ENCODE peak calls at places on chromosomes 12 and 14, in eight cellular contexts. R, W, P, T, V, I, E and B are unnamed samples.

GRCh38 chr12:14327717-14328116 is 37.8 kb upstream of the ATF7IP start:
- DNase-seq in W (no peak), R (no peak), T (no peak), P (no peak), V (no peak), E (no peak), I (no peak), B (no peak)

GRCh38 chr12:119996417-119996816 is 7.4 kb downstream of the BICDL1 start:
- DNase-seq in I (no peak), E (no peak), V (no peak), W (no peak), T (no peak), P (no peak), R (no peak), B (no peak)

GRCh38 chr14:38143651-38144505 is 63.8 kb upstream of the SSTR1 start:
- DNase-seq in R (no peak), I (no peak), P (no peak), V (no peak), T (no peak), W (no peak), E (no peak), B (no peak)

GRCh38 chr12:117298191-117298590 is 63.2 kb downstream of the NOS1 start:
- DNase-seq in T (no peak), I (no peak), R (no peak), V (no peak), W (no peak), E (no peak), P (no peak), B (no peak)

GRCh38 chr14:68683326-68683725 is 109.5 kb downstream of the ZFP36L1 start:
- DNase-seq in P (no peak), R (no peak), T (peak; percentile 70), I (no peak), E (no peak), V (no peak), W (no peak), B (no peak)

GRCh38 chr12:89349814-89350213 is 2.5 kb downstream of the DUSP6 start:
- DNase-seq in T (peak; percentile 78), V (peak; percentile 36), R (peak; percentile 49), E (no peak), P (no peak), W (no peak), I (no peak), B (no peak)

GRCh38 chr14:53850714-53851296 is 105.8 kb downstream of the BMP4 start:
- DNase-seq in I (no peak), W (peak; percentile 75), P (no peak), R (no peak), E (no peak), T (no peak), V (no peak), B (no peak)

GRCh38 chr12:109504068-109504467 is 26.6 kb downstream of the UBE3B start:
- DNase-seq in P (no peak), V (no peak), T (no peak), E (no peak), R (no peak), I (no peak), W (no peak), B (no peak)

GRCh38 chr12:28794796-28795195 is 354.3 kb upstream of the FAR2 start:
- DNase-seq in V (no peak), I (no peak), R (no peak), W (no peak), P (no peak), E (no peak), T (no peak), B (no peak)

GRCh38 chr12:91931110-91931509 is 214.5 kb downstream of the BTG1 start:
- DNase-seq in R (peak; percentile 18), E (no peak), W (peak; percentile 61), I (no peak), V (peak; percentile 61), T (peak; percentile 64), P (peak; percentile 29), B (peak; percentile 81)
- H3K9me3 ChIP-seq in R (no peaks in the 10 kb centered on the region), E (no peaks in the 10 kb centered on the region), W (peaks cover 6% of the 10 kb centered on the region), I (no peaks in the 10 kb centered on the region), V (no peaks in the 10 kb centered on the region), T (no peaks in the 10 kb centered on the region), P (no peaks in the 10 kb centered on the region), B (no peaks in the 10 kb centered on the region)

DNA sequence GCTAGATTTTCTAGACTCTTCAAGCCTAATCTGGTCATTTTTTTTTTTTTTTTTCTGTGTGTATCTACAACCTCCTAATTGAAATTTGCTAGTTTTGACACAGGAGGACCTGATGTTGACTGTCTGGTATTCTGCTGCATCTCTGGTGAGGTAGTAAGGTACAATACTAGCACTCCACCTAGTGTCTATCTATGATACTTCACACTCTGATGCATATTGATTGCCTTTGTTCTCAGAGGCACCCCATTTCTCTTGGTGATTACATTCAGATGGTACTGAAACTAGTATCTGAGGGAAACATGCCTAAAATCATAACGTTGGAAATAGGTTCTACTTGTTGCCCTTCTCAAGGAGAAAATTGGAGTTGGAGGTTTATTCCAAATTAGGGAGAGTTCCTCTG is 930.5 kb upstream of the NOVA1 start:
- DNase-seq in I (no peak), P (no peak), V (no peak), T (no peak), R (no peak), W (peak; percentile 36), E (no peak), B (no peak)
- TF ChIP-seq EP300 in I (no peak), P (no peak), V (no peak), T (no peak), R (no peak), W (no peak), E (no peak), B (no peak)

GRCh38 chr12:885701-886100 is 63.8 kb downstream of the RAD52 start:
- DNase-seq in V (no peak), E (no peak), P (no peak), R (no peak), I (no peak), T (no peak), W (no peak), B (no peak)

GRCh38 chr12:884746-885414 is 64.6 kb downstream of the RAD52 start:
- DNase-seq in I (no peak), P (no peak), T (no peak), E (no peak), W (no peak), V (no peak), R (no peak), B (no peak)

GRCh38 chr12:879641-880040 is 69.9 kb downstream of the RAD52 start:
- DNase-seq in V (no peak), R (no peak), P (no peak), I (no peak), E (no peak), T (no peak), W (no peak), B (no peak)

GRCh38 chr12:886206-886605 is 63.3 kb downstream of the RAD52 start:
- DNase-seq in V (no peak), T (no peak), I (no peak), P (no peak), E (no peak), W (no peak), R (no peak), B (no peak)

DNA sequence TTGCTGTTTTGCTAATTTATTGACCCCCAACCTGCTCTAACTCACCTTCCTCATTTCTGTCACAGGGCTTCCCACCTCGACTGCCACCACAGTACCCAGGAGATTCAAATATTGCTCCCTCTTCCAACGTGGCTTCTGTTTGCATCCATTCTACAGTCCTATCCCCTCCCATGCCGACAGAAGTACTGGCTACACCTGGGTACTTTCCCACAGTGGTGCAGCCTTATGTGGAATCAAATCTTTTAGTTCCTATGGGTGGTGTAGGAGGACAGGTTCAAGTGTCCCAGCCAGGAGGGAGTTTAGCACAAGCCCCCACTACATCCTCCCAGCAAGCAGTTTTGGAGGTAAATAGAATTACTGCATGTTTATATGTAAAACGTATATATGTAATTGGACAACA is 68.8 kb downstream of the RAD52 start:
- DNase-seq in I (no peak), R (no peak), V (no peak), T (no peak), W (no peak), P (no peak), E (no peak), B (no peak)
- TF ChIP-seq POLR2A in I (no peak), R (no peak), V (no peak), T (no peak), W (no peak), P (no peak), E (no peak), B (no peak)

DNA sequence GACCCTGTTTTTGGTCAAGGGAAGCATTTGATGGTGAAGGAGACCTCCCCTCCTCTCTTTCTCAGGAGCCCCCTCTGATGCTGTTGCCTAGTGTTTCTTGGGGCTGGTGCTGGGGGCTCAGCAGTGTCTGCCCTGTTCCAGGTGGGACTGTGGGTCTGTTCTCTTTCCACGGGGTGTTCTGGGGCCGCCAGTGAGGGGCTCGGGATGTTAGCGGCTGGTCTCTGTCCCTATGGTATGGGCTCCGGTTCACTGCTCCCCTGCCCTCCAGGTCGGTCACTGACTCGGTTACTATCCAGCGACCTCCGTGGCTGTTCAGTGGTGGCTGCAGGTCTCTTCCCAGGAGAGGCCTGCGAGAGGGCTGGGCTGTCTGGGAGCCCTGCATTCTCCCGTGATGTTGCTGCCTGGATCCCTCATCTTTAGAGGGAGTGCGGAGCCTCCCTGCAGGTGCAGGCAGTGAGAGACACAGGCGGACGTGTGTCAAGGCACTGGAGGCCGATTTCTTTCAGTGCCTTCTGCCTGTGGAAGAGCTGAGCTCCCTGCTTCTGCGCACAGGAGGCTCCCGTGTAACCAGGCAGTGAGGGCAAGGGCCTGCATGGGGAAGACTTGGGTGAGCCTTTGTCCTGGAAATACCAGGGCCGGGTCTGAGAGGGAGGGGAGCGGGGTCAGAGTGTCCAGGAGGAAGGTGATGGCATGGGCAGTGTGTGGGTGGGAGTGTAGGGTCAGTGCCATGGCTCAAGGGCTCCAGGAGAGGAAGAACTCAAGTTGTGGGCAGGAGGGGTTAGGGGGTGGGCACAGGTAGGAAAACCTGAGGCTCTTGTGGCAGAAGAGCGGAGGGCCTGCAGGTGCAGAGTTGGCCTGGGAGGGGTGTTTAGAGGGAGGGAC is 362.6 kb downstream of the TMEM121 start:
- DNase-seq in W (no peak), I (no peak), P (peak; percentile 0), R (no peak), V (peak; percentile 3), T (peak; percentile 47), E (peak; percentile 25), B (no peak)
- H3K9me3 ChIP-seq in W (no peaks in the 10 kb centered on the region), I (no peaks in the 10 kb centered on the region), P (no peaks in the 10 kb centered on the region), R (no peaks in the 10 kb centered on the region), V (no peaks in the 10 kb centered on the region), T (no peaks in the 10 kb centered on the region), E (no peaks in the 10 kb centered on the region), B (no peaks in the 10 kb centered on the region)